ENCODE peak calls at places on chromosomes 1 and 21, in four cellular contexts. One of them, this sample, is unnamed.

GRCh38 chr1:46202975-46203737 is at the start of gene LURAP1:
- DNase-seq in pancreas: no peak
- DNase-seq in PC-9: no peak
- DNase-seq in CD8-positive, alpha-beta memory T cell: no peak
- DNase-seq in this sample: peak; percentile 65

GRCh38 chr1:84721152-84721551 is 30.9 kb upstream of the SSX2IP start:
- DNase-seq in pancreas: no peak
- DNase-seq in CD8-positive, alpha-beta memory T cell: no peak
- DNase-seq in PC-9: no peak
- DNase-seq in this sample: no peak

GRCh38 chr1:110176299-110176956 is 26.1 kb downstream of the SLC6A17 start:
- DNase-seq in CD8-positive, alpha-beta memory T cell: no peak
- DNase-seq in PC-9: no peak
- DNase-seq in pancreas: peak; percentile 56
- DNase-seq in this sample: no peak

GRCh38 chr1:163528710-163529348 is 207.1 kb downstream of the NUF2 start:
- DNase-seq in CD8-positive, alpha-beta memory T cell: no peak
- DNase-seq in pancreas: peak; percentile 17
- DNase-seq in PC-9: no peak
- DNase-seq in this sample: peak; percentile 52

GRCh38 chr1:185016880-185017279 is 28.5 kb upstream of the RNF2 start:
- DNase-seq in pancreas: no peak
- DNase-seq in PC-9: peak; percentile 57
- DNase-seq in CD8-positive, alpha-beta memory T cell: no peak
- DNase-seq in this sample: no peak

GRCh38 chr1:5793516-5793915 is 198.7 kb downstream of the NPHP4 start:
- DNase-seq in CD8-positive, alpha-beta memory T cell: no peak
- DNase-seq in PC-9: no peak
- DNase-seq in pancreas: peak; percentile 41
- DNase-seq in this sample: no peak

GRCh38 chr1:84709175-84709574 is 18.9 kb upstream of the SSX2IP start:
- DNase-seq in pancreas: no peak
- DNase-seq in PC-9: no peak
- DNase-seq in CD8-positive, alpha-beta memory T cell: no peak
- DNase-seq in this sample: no peak

GRCh38 chr1:168977618-168978017 is 128.9 kb upstream of the ATP1B1 start:
- DNase-seq in CD8-positive, alpha-beta memory T cell: no peak
- DNase-seq in pancreas: no peak
- DNase-seq in PC-9: no peak
- DNase-seq in this sample: peak; percentile 15

GRCh38 chr1:182129398-182129797 is 67.9 kb upstream of the ZNF648 start:
- DNase-seq in CD8-positive, alpha-beta memory T cell: no peak
- DNase-seq in pancreas: peak; percentile 73
- DNase-seq in PC-9: no peak
- DNase-seq in this sample: no peak

GRCh38 chr1:52554756-52555155 is 1.9 kb upstream of the TUT4 start:
- DNase-seq in CD8-positive, alpha-beta memory T cell: no peak
- DNase-seq in PC-9: peak; percentile 39
- DNase-seq in pancreas: no peak
- DNase-seq in this sample: peak; percentile 30

GRCh38 chr1:234887026-234887910 is 241.4 kb downstream of the TOMM20 start:
- DNase-seq in CD8-positive, alpha-beta memory T cell: no peak
- DNase-seq in PC-9: no peak
- DNase-seq in pancreas: no peak
- DNase-seq in this sample: no peak

GRCh38 chr1:20124451-20125057 is 5.2 kb upstream of the PLA2G2D start:
- DNase-seq in PC-9: peak; percentile 80
- DNase-seq in pancreas: no peak
- DNase-seq in CD8-positive, alpha-beta memory T cell: no peak
- DNase-seq in this sample: no peak

GRCh38 chr1:27864264-27864895 is 8.0 kb upstream of the THEMIS2 start:
- DNase-seq in PC-9: peak; percentile 59
- DNase-seq in CD8-positive, alpha-beta memory T cell: no peak
- DNase-seq in pancreas: no peak
- DNase-seq in this sample: no peak

GRCh38 chr21:42651515-42652401 is 1.7 kb upstream of the PDE9A start:
- DNase-seq in pancreas: no peak
- DNase-seq in PC-9: no peak
- DNase-seq in CD8-positive, alpha-beta memory T cell: peak; percentile 25
- DNase-seq in this sample: no peak

GRCh38 chr1:96969656-96970163 is 248.1 kb downstream of the PTBP2 start:
- DNase-seq in PC-9: no peak
- DNase-seq in CD8-positive, alpha-beta memory T cell: no peak
- DNase-seq in pancreas: no peak
- DNase-seq in this sample: no peak

GRCh38 chr1:196732526-196732925 is 42.1 kb upstream of the CFHR3 start:
- DNase-seq in CD8-positive, alpha-beta memory T cell: no peak
- DNase-seq in PC-9: no peak
- DNase-seq in pancreas: no peak
- DNase-seq in this sample: peak; percentile 63

GRCh38 chr21:25330266-25330665 is 277.0 kb downstream of the MRPL39 start:
- DNase-seq in PC-9: no peak
- DNase-seq in CD8-positive, alpha-beta memory T cell: no peak
- DNase-seq in pancreas: no peak
- DNase-seq in this sample: no peak

GRCh38 chr1:89941110-89941770 is 53.7 kb upstream of the ZNF326 start:
- DNase-seq in CD8-positive, alpha-beta memory T cell: no peak
- DNase-seq in pancreas: no peak
- DNase-seq in PC-9: no peak
- DNase-seq in this sample: no peak

GRCh38 chr1:165917166-165917565 is 89.8 kb downstream of the UCK2 start:
- DNase-seq in PC-9: no peak
- DNase-seq in CD8-positive, alpha-beta memory T cell: no peak
- DNase-seq in pancreas: no peak
- DNase-seq in this sample: no peak

GRCh38 chr1:100759188-100759587 is 39.6 kb downstream of the VCAM1 start:
- DNase-seq in pancreas: no peak
- DNase-seq in PC-9: no peak
- DNase-seq in CD8-positive, alpha-beta memory T cell: no peak
- DNase-seq in this sample: no peak

GRCh38 chr1:146032613-146033219 is 11.2 kb upstream of the HJV start:
- DNase-seq in CD8-positive, alpha-beta memory T cell: no peak
- DNase-seq in PC-9: no peak
- DNase-seq in pancreas: no peak
- DNase-seq in this sample: peak; percentile 58

GRCh38 chr1:32426489-32427255 is 32.4 kb upstream of the BSDC1 start:
- DNase-seq in PC-9: no peak
- DNase-seq in pancreas: peak; percentile 24
- DNase-seq in CD8-positive, alpha-beta memory T cell: no peak
- DNase-seq in this sample: peak; percentile 87

GRCh38 chr1:6117064-6117463 is 63.1 kb downstream of the CHD5 start:
- DNase-seq in CD8-positive, alpha-beta memory T cell: no peak
- DNase-seq in pancreas: no peak
- DNase-seq in PC-9: no peak
- DNase-seq in this sample: no peak

GRCh38 chr1:17575786-17576584 is 36.5 kb downstream of the ARHGEF10L start:
- DNase-seq in PC-9: no peak
- DNase-seq in CD8-positive, alpha-beta memory T cell: no peak
- DNase-seq in pancreas: peak; percentile 29
- DNase-seq in this sample: no peak

GRCh38 chr1:33624991-33625870 is 152.8 kb downstream of the ZSCAN20 start:
- DNase-seq in PC-9: no peak
- DNase-seq in pancreas: no peak
- DNase-seq in CD8-positive, alpha-beta memory T cell: no peak
- DNase-seq in this sample: peak; percentile 46

GRCh38 chr1:180937012-180937372 is 24.3 kb downstream of the KIAA1614 start:
- DNase-seq in pancreas: no peak
- DNase-seq in PC-9: no peak
- DNase-seq in CD8-positive, alpha-beta memory T cell: no peak
- DNase-seq in this sample: no peak

GRCh38 chr21:45834821-45835293 is 146.7 kb upstream of the COL6A1 start:
- DNase-seq in PC-9: no peak
- DNase-seq in pancreas: no peak
- DNase-seq in CD8-positive, alpha-beta memory T cell: no peak
- DNase-seq in this sample: no peak

GRCh38 chr1:219149185-219149584 is 24.5 kb upstream of the LYPLAL1 start:
- DNase-seq in CD8-positive, alpha-beta memory T cell: no peak
- DNase-seq in pancreas: no peak
- DNase-seq in PC-9: no peak
- DNase-seq in this sample: no peak

GRCh38 chr1:150543500-150544143 is 5.6 kb upstream of the ADAMTSL4 start:
- DNase-seq in pancreas: no peak
- DNase-seq in PC-9: no peak
- DNase-seq in CD8-positive, alpha-beta memory T cell: no peak
- DNase-seq in this sample: no peak

GRCh38 chr1:231919900-231920299 is 293.3 kb downstream of the DISC1 start:
- DNase-seq in CD8-positive, alpha-beta memory T cell: peak; percentile 60
- DNase-seq in PC-9: no peak
- DNase-seq in pancreas: no peak
- DNase-seq in this sample: peak; percentile 25

GRCh38 chr1:161706483-161707347 is at the start of gene FCRLA:
- DNase-seq in pancreas: no peak
- DNase-seq in CD8-positive, alpha-beta memory T cell: no peak
- DNase-seq in PC-9: no peak
- DNase-seq in this sample: no peak

GRCh38 chr1:220748091-220748934 is at the start of gene MTARC2:
- DNase-seq in pancreas: peak; percentile 77
- DNase-seq in CD8-positive, alpha-beta memory T cell: no peak
- DNase-seq in PC-9: peak; percentile 79
- DNase-seq in this sample: peak; percentile 91

GRCh38 chr1:113982955-113983742 is 3.9 kb downstream of the OLFML3 start:
- DNase-seq in CD8-positive, alpha-beta memory T cell: no peak
- DNase-seq in PC-9: no peak
- DNase-seq in pancreas: no peak
- DNase-seq in this sample: no peak

GRCh38 chr1:163335216-163335615 is 13.5 kb downstream of the NUF2 start:
- DNase-seq in pancreas: no peak
- DNase-seq in PC-9: no peak
- DNase-seq in CD8-positive, alpha-beta memory T cell: no peak
- DNase-seq in this sample: no peak

GRCh38 chr21:43364851-43365424 is 62.0 kb downstream of the SIK1 start:
- DNase-seq in PC-9: no peak
- DNase-seq in CD8-positive, alpha-beta memory T cell: no peak
- DNase-seq in pancreas: no peak
- DNase-seq in this sample: no peak

GRCh38 chr1:89525169-89525855 is 683 bp downstream of the LRRC8B start:
- DNase-seq in pancreas: no peak
- DNase-seq in CD8-positive, alpha-beta memory T cell: peak; percentile 53
- DNase-seq in PC-9: peak; percentile 63
- DNase-seq in this sample: peak; percentile 73

GRCh38 chr1:2580691-2581090 is 5.9 kb upstream of the PRXL2B start:
- DNase-seq in CD8-positive, alpha-beta memory T cell: peak; percentile 39
- DNase-seq in PC-9: no peak
- DNase-seq in pancreas: peak; percentile 10
- DNase-seq in this sample: no peak

DNA sequence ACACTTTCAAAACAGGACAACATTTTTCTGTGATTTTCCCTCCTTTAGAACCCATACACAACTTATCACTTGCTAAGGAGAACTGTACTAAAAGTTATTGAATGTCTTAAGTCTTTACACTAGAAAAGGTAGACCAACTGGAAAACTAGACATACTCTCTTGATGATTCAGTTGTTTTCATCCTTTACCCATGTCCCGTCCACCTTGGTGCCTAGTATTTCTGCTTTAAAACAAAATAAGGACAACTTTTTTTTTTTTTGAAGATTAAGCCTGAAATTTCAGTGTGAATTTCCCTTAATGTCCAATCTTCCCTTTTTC is 4.5 kb downstream of the CDKN2C start:
- DNase-seq in pancreas: no peak
- DNase-seq in CD8-positive, alpha-beta memory T cell: no peak
- DNase-seq in PC-9: no peak
- DNase-seq in this sample: no peak
- H3K4me1 ChIP-seq in pancreas: peaks cover 9% of the 10 kb centered on the region
- H3K4me1 ChIP-seq in CD8-positive, alpha-beta memory T cell: peaks cover 23% of the 10 kb centered on the region
- H3K4me1 ChIP-seq in PC-9: peaks cover 23% of the 10 kb centered on the region
- H3K4me1 ChIP-seq in this sample: peaks cover 42% of the 10 kb centered on the region

GRCh38 chr1:26132825-26133167 is 21.2 kb downstream of the PDIK1L start:
- DNase-seq in PC-9: no peak
- DNase-seq in pancreas: no peak
- DNase-seq in CD8-positive, alpha-beta memory T cell: no peak
- DNase-seq in this sample: no peak

GRCh38 chr1:26130695-26131094 is 19.1 kb downstream of the PDIK1L start:
- DNase-seq in CD8-positive, alpha-beta memory T cell: no peak
- DNase-seq in pancreas: no peak
- DNase-seq in PC-9: no peak
- DNase-seq in this sample: no peak

GRCh38 chr1:26138974-26139558 is 19.8 kb upstream of the FAM110D start:
- DNase-seq in pancreas: no peak
- DNase-seq in PC-9: no peak
- DNase-seq in CD8-positive, alpha-beta memory T cell: no peak
- DNase-seq in this sample: no peak

GRCh38 chr1:26132128-26132824 is 20.7 kb downstream of the PDIK1L start:
- DNase-seq in pancreas: no peak
- DNase-seq in PC-9: peak; percentile 40
- DNase-seq in CD8-positive, alpha-beta memory T cell: no peak
- DNase-seq in this sample: peak; percentile 83

GRCh38 chr1:26134466-26134865 is 22.8 kb downstream of the PDIK1L start:
- DNase-seq in CD8-positive, alpha-beta memory T cell: no peak
- DNase-seq in PC-9: no peak
- DNase-seq in pancreas: no peak
- DNase-seq in this sample: no peak
- H3K4me1 ChIP-seq in CD8-positive, alpha-beta memory T cell: peaks cover 8% of the 10 kb centered on the region
- H3K4me1 ChIP-seq in PC-9: no peaks in the 10 kb centered on the region
- H3K4me1 ChIP-seq in pancreas: no peaks in the 10 kb centered on the region
- H3K4me1 ChIP-seq in this sample: no peaks in the 10 kb centered on the region

GRCh38 chr1:107919953-107920352 is 45.0 kb downstream of the VAV3 start:
- DNase-seq in pancreas: no peak
- DNase-seq in CD8-positive, alpha-beta memory T cell: no peak
- DNase-seq in PC-9: no peak
- DNase-seq in this sample: no peak

GRCh38 chr1:107926436-107927080 is 38.4 kb downstream of the VAV3 start:
- DNase-seq in PC-9: no peak
- DNase-seq in CD8-positive, alpha-beta memory T cell: no peak
- DNase-seq in pancreas: no peak
- DNase-seq in this sample: no peak

GRCh38 chr1:107925565-107925964 is 39.4 kb downstream of the VAV3 start:
- DNase-seq in CD8-positive, alpha-beta memory T cell: no peak
- DNase-seq in PC-9: no peak
- DNase-seq in pancreas: no peak
- DNase-seq in this sample: no peak

GRCh38 chr1:107920999-107921398 is 44.0 kb downstream of the VAV3 start:
- DNase-seq in pancreas: no peak
- DNase-seq in CD8-positive, alpha-beta memory T cell: no peak
- DNase-seq in PC-9: no peak
- DNase-seq in this sample: no peak

DNA sequence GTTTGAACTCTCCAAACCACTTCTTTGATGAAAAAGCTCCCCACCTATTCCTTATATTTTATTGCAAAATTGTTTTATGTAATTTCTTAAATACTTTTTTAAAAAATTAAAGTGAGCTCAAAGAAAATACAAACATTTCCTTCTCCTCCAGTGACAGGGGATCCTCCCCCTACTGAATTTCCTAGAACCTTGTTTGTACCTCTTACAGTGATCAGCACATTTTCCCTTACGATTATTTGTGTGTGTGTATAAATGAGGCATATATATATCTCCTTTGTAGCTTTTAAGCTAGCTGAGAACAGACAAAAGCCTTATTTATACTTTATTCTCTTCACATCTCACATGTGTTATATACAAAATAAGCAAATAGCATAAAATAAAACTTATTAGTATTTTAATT is 44.4 kb downstream of the VAV3 start:
- DNase-seq in pancreas: no peak
- DNase-seq in CD8-positive, alpha-beta memory T cell: no peak
- DNase-seq in PC-9: no peak
- DNase-seq in this sample: no peak
- H3K4me1 ChIP-seq in pancreas: no peaks in the 10 kb centered on the region
- H3K4me1 ChIP-seq in CD8-positive, alpha-beta memory T cell: no peaks in the 10 kb centered on the region
- H3K4me1 ChIP-seq in PC-9: no peaks in the 10 kb centered on the region
- H3K4me1 ChIP-seq in this sample: peaks cover 8% of the 10 kb centered on the region

GRCh38 chr1:43931711-43932660 is 1.6 kb upstream of the ARTN start:
- DNase-seq in PC-9: no peak
- DNase-seq in CD8-positive, alpha-beta memory T cell: no peak
- DNase-seq in pancreas: no peak
- DNase-seq in this sample: no peak
- H3K4me1 ChIP-seq in PC-9: peaks cover 49% of the 10 kb centered on the region
- H3K4me1 ChIP-seq in CD8-positive, alpha-beta memory T cell: no peaks in the 10 kb centered on the region
- H3K4me1 ChIP-seq in pancreas: peaks cover 6% of the 10 kb centered on the region
- H3K4me1 ChIP-seq in this sample: peaks cover 30% of the 10 kb centered on the region

This sample was measured in GM23338.